ENCODE peak calls at places on chromosomes 4 and X, in nine cellular contexts. J is right cardiac atrium; C is H9; Y is T-cell; M is stimulated activated CD4-positive, alpha-beta T cell treated with anti-CD3 and anti-CD28 coated beads, Interleukin-4, amount 100 ng/mL, for 24 hours; D is cardiac fibroblast; S is activated naive CD8-positive, alpha-beta T cell treated with anti-CD3 and anti-CD28 coated beads, Interleukin-2, amount 50 U/mL, for 24 hours; X is NCI-H446; O is T47D. H is an unnamed sample.

GRCh38 chr4:55706526-55706925 is 70.4 kb upstream of the NMU start:
- DNase-seq in J (no peak), C (no peak), Y (no peak), M (no peak), D (peak), S (no peak), X (no peak), O (no peak), H (no peak)

GRCh38 chrX:31199051-31199769 is 127.4 kb upstream of the FTHL17 start:
- DNase-seq in J (no peak), C (no peak), Y (no peak), M (no peak), D (peak), S (no peak), X (no peak), O (no peak), H (no peak)

GRCh38 chr4:73734405-73735070 is 5.8 kb upstream of the CXCL8 start:
- DNase-seq in J (no peak), C (no peak), Y (no peak), M (no peak), D (peak), S (no peak), X (no peak), O (no peak), H (no peak)

GRCh38 chr4:105709081-105709450 is 482 bp downstream of the GSTCD start:
- DNase-seq in J (peak), C (no peak), Y (no peak), M (no peak), D (peak), S (no peak), X (no peak), O (no peak), H (no peak)

GRCh38 chrX:10326578-10326977 is 169.8 kb downstream of the CLCN4 start:
- DNase-seq in J (peak), C (no peak), Y (no peak), M (no peak), D (peak), S (no peak), X (no peak), O (no peak), H (no peak)

GRCh38 chr4:153822316-153822715 is 33.4 kb upstream of the SFRP2 start:
- DNase-seq in J (no peak), C (no peak), Y (no peak), M (no peak), D (no peak), S (no peak), X (no peak), O (no peak), H (no peak)

GRCh38 chr4:182293836-182294235 is 50.6 kb downstream of the TENM3 start:
- DNase-seq in J (no peak), C (peak), Y (no peak), M (no peak), D (no peak), S (no peak), X (no peak), O (no peak), H (no peak)

GRCh38 chrX:46757593-46757992 is 1.3 kb downstream of the SLC9A7 start:
- DNase-seq in J (no peak), C (no peak), Y (no peak), M (no peak), D (no peak), S (no peak), X (no peak), O (no peak), H (no peak)

GRCh38 chrX:107666931-107667330 is 38.6 kb downstream of the PRPS1 start:
- DNase-seq in J (no peak), C (no peak), Y (no peak), M (no peak), D (no peak), S (no peak), X (no peak), O (no peak), H (no peak)

GRCh38 chrX:148995661-148996060 is 495.2 kb downstream of the AFF2 start:
- DNase-seq in J (no peak), C (no peak), Y (no peak), M (no peak), D (no peak), S (no peak), X (no peak), O (no peak), H (no peak)

GRCh38 chr4:109332926-109333464 is 30.5 kb upstream of the COL25A1 start:
- DNase-seq in J (no peak), C (peak), Y (no peak), M (no peak), D (no peak), S (peak), X (no peak), O (no peak), H (no peak)

GRCh38 chr4:89491731-89492235 is 184.2 kb upstream of the GPRIN3 start:
- DNase-seq in J (no peak), C (no peak), Y (no peak), M (no peak), D (no peak), S (no peak), X (no peak), O (no peak), H (no peak)

GRCh38 chrX:129925305-129926092 is 19.5 kb downstream of the UTP14A start:
- DNase-seq in J (peak), C (peak), Y (peak), M (peak), D (peak), S (peak), X (peak), O (no peak), H (peak)

GRCh38 chr4:183163135-183163534 is 64.1 kb downstream of the WWC2 start:
- DNase-seq in J (no peak), C (no peak), Y (no peak), M (no peak), D (no peak), S (no peak), X (no peak), O (no peak), H (no peak)

GRCh38 chr4:151674804-151675290 is 86.0 kb downstream of the GATB start:
- DNase-seq in J (no peak), C (peak), Y (no peak), M (no peak), D (peak), S (no peak), X (no peak), O (no peak), H (no peak)

GRCh38 chr4:174461438-174462106 is 60.7 kb downstream of the HPGD start:
- DNase-seq in J (no peak), C (no peak), Y (no peak), M (no peak), D (no peak), S (no peak), X (no peak), O (no peak), H (no peak)

GRCh38 chrX:44980883-44981282 is 107.9 kb downstream of the KDM6A start:
- DNase-seq in J (no peak), C (no peak), Y (no peak), M (no peak), D (no peak), S (no peak), X (no peak), O (no peak), H (no peak)

GRCh38 chr4:145299380-145300076 is 119.1 kb upstream of the OTUD4 start:
- DNase-seq in J (no peak), C (no peak), Y (peak), M (peak), D (peak), S (peak), X (no peak), O (no peak), H (peak)

GRCh38 chrX:13937370-13938052 is 92.2 kb downstream of the GEMIN8 start:
- DNase-seq in J (no peak), C (no peak), Y (no peak), M (no peak), D (peak), S (no peak), X (no peak), O (no peak), H (no peak)

GRCh38 chr4:1201851-1202525 is 29.6 kb upstream of the SPON2 start:
- DNase-seq in J (peak), C (no peak), Y (peak), M (peak), D (peak), S (peak), X (no peak), O (no peak), H (peak)

GRCh38 chr4:38565271-38566199 is 98.5 kb upstream of the KLF3 start:
- DNase-seq in J (peak), C (no peak), Y (no peak), M (no peak), D (peak), S (no peak), X (no peak), O (peak), H (no peak)

GRCh38 chrX:40010550-40011364 is 87.0 kb downstream of the BCOR start:
- DNase-seq in J (no peak), C (peak), Y (peak), M (no peak), D (no peak), S (no peak), X (no peak), O (no peak), H (peak)

GRCh38 chr4:81486502-81486901 is 14.8 kb upstream of the RASGEF1B start:
- DNase-seq in J (no peak), C (peak), Y (no peak), M (no peak), D (no peak), S (no peak), X (no peak), O (no peak), H (no peak)

GRCh38 chr4:40909363-40909876 is 159.7 kb downstream of the NSUN7 start:
- DNase-seq in J (no peak), C (no peak), Y (no peak), M (peak), D (peak), S (peak), X (no peak), O (no peak), H (peak)

GRCh38 chr4:120685756-120686278 is 236.7 kb downstream of the PRDM5 start:
- DNase-seq in J (no peak), C (no peak), Y (no peak), M (no peak), D (peak), S (no peak), X (no peak), O (no peak), H (no peak)

GRCh38 chr4:150514709-150515108 is 67.2 kb upstream of the MAB21L2 start:
- DNase-seq in J (no peak), C (no peak), Y (no peak), M (no peak), D (no peak), S (no peak), X (no peak), O (no peak), H (no peak)

GRCh38 chr4:47598320-47598719 is 113.2 kb downstream of the ATP10D start:
- DNase-seq in J (no peak), C (no peak), Y (no peak), M (no peak), D (peak), S (no peak), X (peak), O (no peak), H (no peak)

GRCh38 chr4:144611850-144612249 is 34.1 kb upstream of the HHIP start:
- DNase-seq in J (no peak), C (peak), Y (no peak), M (no peak), D (peak), S (no peak), X (no peak), O (no peak), H (no peak)

GRCh38 chr4:156137971-156138581 is 184.4 kb upstream of the CTSO start:
- DNase-seq in J (no peak), C (no peak), Y (no peak), M (no peak), D (no peak), S (no peak), X (no peak), O (no peak), H (no peak)

GRCh38 chr4:156751486-156751885 is 220.1 kb downstream of the PDGFC start:
- DNase-seq in J (no peak), C (no peak), Y (no peak), M (no peak), D (peak), S (no peak), X (no peak), O (no peak), H (no peak)

GRCh38 chr4:110196871-110197420 is 1.5 kb downstream of the ELOVL6 start:
- DNase-seq in J (peak), C (peak), Y (peak), M (peak), D (peak), S (peak), X (no peak), O (peak), H (peak)

GRCh38 chr4:75924309-75924708 is 16.5 kb downstream of the NAAA start:
- DNase-seq in J (no peak), C (no peak), Y (no peak), M (no peak), D (no peak), S (no peak), X (no peak), O (no peak), H (no peak)